ENCODE peak calls at places on chromosome 2, in four cellular contexts. Y is stimulated activated CD4-positive, alpha-beta T cell treated with anti-CD3 and anti-CD28 coated beads, Interleukin-4, amount 100 ng/mL, for 1 hour; N is ELR; F is fibroblast of lung. P is an unnamed sample.

GRCh38 chr2:27903649-27904544 is 13.4 kb downstream of the BABAM2 start:
- DNase-seq in Y (no peak), N (peak), F (peak), P (peak)

GRCh38 chr2:201471732-201472395 is 20.3 kb downstream of the STRADB start:
- DNase-seq in Y (no peak), N (peak), F (peak), P (no peak)

GRCh38 chr2:85724731-85725181 is 29.0 kb upstream of the ATOH8 start:
- DNase-seq in Y (no peak), N (no peak), F (no peak), P (no peak)

GRCh38 chr2:228426502-228427216 is 245.2 kb upstream of the SPHKAP start:
- DNase-seq in Y (no peak), N (no peak), F (peak), P (no peak)

GRCh38 chr2:86234573-86235131 is 35.4 kb downstream of the MRPL35 start:
- DNase-seq in Y (no peak), N (no peak), F (no peak), P (no peak)

GRCh38 chr2:128260239-128261138 is 58.2 kb downstream of the HS6ST1 start:
- DNase-seq in Y (no peak), N (peak), F (peak), P (no peak)

GRCh38 chr2:238509151-238509820 is 82.6 kb downstream of the ASB1 start:
- DNase-seq in Y (no peak), N (peak), F (peak), P (no peak)

GRCh38 chr2:120845281-120845680 is 109.6 kb downstream of the GLI2 start:
- DNase-seq in Y (no peak), N (no peak), F (peak), P (no peak)

GRCh38 chr2:24855022-24855622 is 61.9 kb downstream of the CENPO start:
- DNase-seq in Y (no peak), N (no peak), F (no peak), P (no peak)

GRCh38 chr2:179410552-179411356 is 146.1 kb upstream of the SESTD1 start:
- DNase-seq in Y (no peak), N (peak), F (peak), P (peak)

GRCh38 chr2:222713007-222713406 is 41.5 kb downstream of the MOGAT1 start:
- DNase-seq in Y (no peak), N (no peak), F (no peak), P (no peak)

GRCh38 chr2:233244818-233245217 is 6.7 kb upstream of the ATG16L1 start:
- DNase-seq in Y (no peak), N (peak), F (no peak), P (no peak)

GRCh38 chr2:121092095-121092494 is 192.9 kb downstream of the TFCP2L1 start:
- DNase-seq in Y (no peak), N (no peak), F (no peak), P (no peak)

GRCh38 chr2:239381709-239382134 is 19.1 kb downstream of the HDAC4 start:
- DNase-seq in Y (no peak), N (no peak), F (no peak), P (no peak)

GRCh38 chr2:108634591-108635160 is 84.6 kb upstream of the RANBP2 start:
- DNase-seq in Y (no peak), N (no peak), F (no peak), P (peak)

P was measured in myocyte.